ENCODE peak calls at places on chromosomes 4 and X, in four cellular contexts. B is A549, E is Peyer's patch, Q is right lobe of liver. Z is an unnamed sample.

GRCh38 chrX:12970691-12971202 is 4.2 kb upstream of the TMSB4X start:
- DNase-seq in B (no peak), E (no peak), Q (no peak), Z (peak)

GRCh38 chr4:70705856-70706461 is 15.8 kb upstream of the RUFY3 start:
- DNase-seq in B (no peak), E (no peak), Q (no peak), Z (no peak)

GRCh38 chr4:159455675-159456235 is 352.9 kb downstream of the RAPGEF2 start:
- DNase-seq in B (peak), E (no peak), Q (no peak), Z (peak)

GRCh38 chr4:127012549-127012948 is 620.2 kb upstream of the INTU start:
- DNase-seq in B (no peak), E (no peak), Q (no peak), Z (no peak)

GRCh38 chr4:12791536-12791935 is 692.6 kb downstream of the RAB28 start:
- DNase-seq in B (no peak), E (no peak), Q (no peak), Z (no peak)

GRCh38 chrX:78997870-78998558 is 52.8 kb downstream of the P2RY10 start:
- DNase-seq in B (no peak), E (no peak), Q (no peak), Z (no peak)

GRCh38 chrX:64187762-64188150 is 17.8 kb downstream of the AMER1 start:
- DNase-seq in B (no peak), E (no peak), Q (no peak), Z (no peak)

GRCh38 chr4:69753666-69754065 is 6.8 kb downstream of the SULT1B1 start:
- DNase-seq in B (no peak), E (no peak), Q (no peak), Z (no peak)

GRCh38 chr4:152850377-152850776 is 70.6 kb downstream of the ARFIP1 start:
- DNase-seq in B (no peak), E (no peak), Q (peak), Z (peak)

GRCh38 chrX:44795945-44796450 is 47.8 kb upstream of the DUSP21 start:
- DNase-seq in B (no peak), E (no peak), Q (no peak), Z (peak)

GRCh38 chr4:55447108-55447708 is 51.5 kb downstream of the TMEM165 start:
- DNase-seq in B (no peak), E (no peak), Q (no peak), Z (peak)

GRCh38 chr4:98166025-98166730 is 22.9 kb upstream of the STPG2 start:
- DNase-seq in B (peak), E (no peak), Q (peak), Z (no peak)

GRCh38 chr4:182642831-182643230 is 274.4 kb downstream of the DCTD start:
- DNase-seq in B (peak), E (no peak), Q (no peak), Z (peak)

GRCh38 chrX:42269186-42269585 is 345.8 kb upstream of the CASK start:
- DNase-seq in B (no peak), E (no peak), Q (no peak), Z (peak)

GRCh38 chr4:109560687-109561452 is 824 bp downstream of the MCUB start:
- DNase-seq in B (peak), E (peak), Q (peak), Z (peak)

GRCh38 chr4:164866817-164867490 is 10.0 kb upstream of the APELA start:
- DNase-seq in B (no peak), E (no peak), Q (no peak), Z (no peak)

DNA sequence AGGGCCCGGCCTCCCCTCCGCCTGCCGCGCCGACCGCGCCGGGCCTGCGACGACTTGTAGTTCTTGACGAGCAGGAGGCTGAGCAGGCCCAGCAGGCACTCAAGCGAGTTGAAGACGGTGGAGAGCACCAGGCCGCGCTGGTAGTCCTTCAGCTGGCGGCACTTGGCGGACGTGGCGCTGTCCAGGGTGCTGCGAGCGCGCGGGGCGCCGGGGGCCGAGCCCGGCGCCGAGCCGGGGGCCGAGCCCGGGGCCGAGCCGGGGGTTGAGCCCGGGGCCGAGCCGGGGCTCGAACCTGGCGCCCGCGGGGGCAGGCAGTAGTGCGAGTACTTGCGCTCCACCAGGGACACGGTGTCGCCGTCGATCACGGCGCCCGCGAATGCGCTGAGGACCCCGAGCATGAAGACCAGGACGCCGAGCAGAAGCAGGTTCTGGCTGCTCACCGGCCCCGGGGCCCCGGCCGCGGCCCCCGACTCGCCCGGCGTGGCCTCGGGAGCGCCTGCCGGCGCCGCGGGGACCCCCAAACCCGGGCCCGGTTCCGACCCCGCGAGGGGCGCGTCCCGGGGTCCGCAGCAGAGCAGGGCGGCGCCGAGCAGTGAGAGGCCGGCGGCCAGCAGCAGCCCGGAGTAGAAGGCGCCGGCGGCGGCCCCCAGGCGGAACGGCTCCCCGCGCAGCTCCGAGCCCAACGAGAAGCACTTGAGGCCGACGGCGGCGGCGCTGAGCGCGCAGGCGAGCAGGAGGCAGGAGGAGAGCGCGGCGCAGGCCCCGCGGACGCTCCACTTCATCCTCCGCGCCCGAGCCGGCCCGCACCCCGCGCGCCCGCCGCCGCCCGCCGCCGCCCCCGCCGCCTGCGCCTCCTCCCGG is 584 bp downstream of the TMEM271 start:
- DNase-seq in B (no peak), E (peak), Q (no peak), Z (peak)
- H3K4me3 ChIP-seq in B (no peak), E (no peak), Q (no peak), Z (no peak)

GRCh38 chrX:49166914-49167739 is 4.6 kb downstream of the MAGIX start:
- DNase-seq in B (no peak), E (peak), Q (peak), Z (peak)
- TF ChIP-seq POLR2A in B (no peak), E (peak), Q (no peak), Z (peak)

GRCh38 chr4:151362404-151363164 is 37.2 kb upstream of the SH3D19 start:
- DNase-seq in B (peak), E (peak), Q (peak), Z (peak)
- H3K4me3 ChIP-seq in B (peak), E (no peak), Q (no peak), Z (no peak)

GRCh38 chr4:185212566-185212965 is 3.2 kb downstream of the SNX25 start:
- DNase-seq in B (no peak), E (no peak), Q (no peak), Z (no peak)

GRCh38 chr4:185209031-185209851 is at the start of gene SNX25:
- DNase-seq in B (peak), E (peak), Q (peak), Z (peak)

GRCh38 chr4:185211641-185212040 is 2.2 kb downstream of the SNX25 start:
- DNase-seq in B (no peak), E (no peak), Q (no peak), Z (no peak)

GRCh38 chr4:185211035-185211434 is 1.6 kb downstream of the SNX25 start:
- DNase-seq in B (no peak), E (no peak), Q (no peak), Z (no peak)

GRCh38 chr4:185210102-185210981 is 944 bp downstream of the SNX25 start:
- DNase-seq in B (no peak), E (peak), Q (peak), Z (peak)
- TF ChIP-seq POLR2A in B (no peak), E (no peak), Q (peak), Z (no peak)

DNA sequence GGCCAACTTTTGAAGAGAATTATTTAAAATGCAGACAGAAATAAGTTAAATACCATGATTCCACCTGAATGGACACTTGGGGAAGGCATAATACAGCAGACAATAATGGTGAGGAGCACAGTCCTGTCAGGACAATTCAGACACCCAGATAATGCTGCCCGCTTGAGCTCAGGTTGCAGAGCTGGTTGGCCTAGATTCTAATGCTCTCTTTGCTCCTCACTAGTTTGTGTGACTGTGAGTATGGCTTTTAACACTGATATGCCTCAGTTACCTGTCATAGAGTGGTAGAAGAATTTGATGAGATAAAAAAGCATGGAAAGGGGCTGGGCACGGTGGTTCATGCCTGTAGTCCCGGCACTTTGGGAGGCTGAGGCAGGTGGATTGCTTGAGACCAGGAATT is 62.1 kb downstream of the SH3KBP1 start:
- DNase-seq in B (no peak), E (no peak), Q (no peak), Z (no peak)
- H3K4me3 ChIP-seq in B (no peak), E (no peak), Q (no peak), Z (no peak)

DNA sequence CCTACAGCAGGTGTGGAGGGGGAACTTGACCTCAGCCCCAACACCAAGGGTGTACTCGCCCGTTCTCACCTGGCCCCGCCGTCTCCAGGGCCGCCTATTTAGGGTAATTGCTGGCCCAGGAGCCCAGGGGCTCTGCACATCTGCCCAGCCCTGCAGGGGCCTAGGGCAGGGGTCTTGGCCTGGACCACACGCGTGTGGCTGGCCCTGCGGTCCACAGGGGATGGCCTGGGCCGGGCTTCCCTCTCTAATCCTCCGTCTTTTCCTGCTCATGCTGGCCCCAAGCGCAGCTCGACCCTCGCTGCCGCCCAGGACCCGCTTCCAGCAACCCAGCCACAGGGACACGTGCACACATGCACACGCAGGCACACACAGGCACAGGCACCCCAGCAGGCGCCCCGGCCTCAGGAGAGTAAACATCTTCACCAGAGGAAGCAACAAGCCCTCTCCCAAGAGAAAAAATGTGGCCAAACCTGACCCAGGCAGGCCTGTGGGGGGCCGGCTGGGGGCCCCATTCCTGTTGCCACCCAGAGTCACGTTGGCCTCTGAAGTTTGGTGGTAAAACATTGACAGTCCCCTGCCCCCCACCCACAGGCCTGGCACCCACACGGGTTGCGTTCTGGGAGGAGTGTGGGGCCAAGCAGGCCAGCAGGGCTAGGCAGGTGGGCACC is 24.6 kb upstream of the FGFR3 start:
- DNase-seq in B (no peak), E (no peak), Q (no peak), Z (peak)
- TF ChIP-seq POLR2A in B (no peak), E (no peak), Q (no peak), Z (no peak)

DNA sequence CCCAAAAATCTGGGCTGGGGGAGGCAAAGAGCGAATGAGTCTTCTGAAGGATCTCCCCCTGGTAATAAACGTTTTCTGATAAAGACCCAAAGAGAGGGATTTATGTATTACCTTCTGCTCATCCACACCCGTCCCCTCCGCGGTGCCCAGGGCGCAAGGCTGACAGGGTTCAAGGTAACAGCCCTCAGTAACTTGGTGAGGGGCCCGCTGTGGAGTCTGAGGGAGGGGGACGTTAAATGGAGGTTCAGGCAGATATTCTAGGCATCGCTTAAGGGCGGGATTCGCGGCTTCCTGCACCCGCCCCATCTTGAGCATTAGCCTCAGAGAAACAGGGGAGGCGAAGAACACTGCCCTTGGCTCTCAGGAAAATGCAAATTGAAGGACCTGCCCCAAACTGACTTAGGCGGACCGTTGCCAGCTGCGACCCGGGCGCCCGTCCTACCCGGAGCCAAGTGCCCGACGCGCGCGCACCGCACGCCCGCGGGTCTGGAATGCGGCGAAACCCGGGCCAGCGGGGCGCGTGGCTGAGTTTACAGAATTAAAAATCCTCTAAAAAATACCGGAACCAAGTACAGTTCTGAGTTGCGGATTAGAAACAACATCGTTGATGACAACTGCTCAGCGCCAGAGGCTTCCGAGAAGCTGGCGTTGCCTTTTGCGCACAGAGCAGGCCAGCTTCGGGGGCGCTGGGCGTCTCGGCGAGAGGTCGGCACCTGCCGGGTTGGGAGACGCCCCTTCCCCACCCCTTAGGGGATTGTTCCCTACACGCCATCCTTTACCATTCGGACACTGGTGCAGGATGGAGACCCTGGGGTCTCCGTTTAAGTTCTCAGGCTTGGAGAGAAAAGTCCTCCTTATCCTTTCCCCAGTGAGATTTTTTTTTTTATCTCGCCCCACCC is 2.8 kb downstream of the HELT start:
- DNase-seq in B (no peak), E (no peak), Q (no peak), Z (no peak)
- H3K4me3 ChIP-seq in B (no peak), E (no peak), Q (no peak), Z (no peak)

GRCh38 chrX:66634272-66634671 is 4.6 kb downstream of the EDA2R start:
- DNase-seq in B (no peak), E (no peak), Q (no peak), Z (no peak)

GRCh38 chrX:66632986-66633385 is 5.9 kb downstream of the EDA2R start:
- DNase-seq in B (no peak), E (no peak), Q (no peak), Z (no peak)

GRCh38 chrX:66635360-66635759 is 3.5 kb downstream of the EDA2R start:
- DNase-seq in B (no peak), E (no peak), Q (no peak), Z (no peak)

GRCh38 chrX:66633541-66633940 is 5.3 kb downstream of the EDA2R start:
- DNase-seq in B (no peak), E (no peak), Q (no peak), Z (no peak)

GRCh38 chrX:66638591-66639500 is at the start of gene EDA2R:
- DNase-seq in B (peak), E (no peak), Q (no peak), Z (no peak)
- TF ChIP-seq POLR2A in B (peak), E (no peak), Q (no peak), Z (no peak)